ENCODE peak calls at places on chromosomes 1 and 21, in five cellular contexts. Q, E, B, F and U are unnamed samples.

GRCh38 chr1:38962113-38962512 is 20.5 kb upstream of the RHBDL2 start:
- DNase-seq in F (peak), E (no peak), Q (no peak), B (no peak), U (no peak)

GRCh38 chr1:87180682-87181081 is 148.0 kb upstream of the LMO4 start:
- DNase-seq in F (no peak), E (no peak), B (no peak), Q (no peak), U (no peak)

GRCh38 chr1:67945733-67946374 is 104.6 kb downstream of the DIRAS3 start:
- DNase-seq in Q (no peak), E (no peak), F (no peak), B (no peak), U (no peak)

GRCh38 chr1:72366473-72366872 is 84.1 kb upstream of the NEGR1 start:
- DNase-seq in Q (no peak), E (no peak), B (no peak), F (peak), U (peak)

GRCh38 chr1:156690673-156691032 is 13.4 kb upstream of the NES start:
- DNase-seq in B (no peak), E (no peak), Q (no peak), F (no peak), U (no peak)

GRCh38 chr1:177847843-177848242 is 122.0 kb downstream of the SEC16B start:
- DNase-seq in F (peak), Q (no peak), B (no peak), E (no peak), U (no peak)

GRCh38 chr1:67335451-67335850 is 27.8 kb downstream of the IL12RB2 start:
- DNase-seq in B (no peak), E (no peak), F (no peak), Q (no peak), U (no peak)

GRCh38 chr1:1438531-1439381 is 3.3 kb downstream of the VWA1 start:
- DNase-seq in Q (peak), E (no peak), B (no peak), F (no peak), U (no peak)

GRCh38 chr1:200179126-200179780 is 151.7 kb downstream of the NR5A2 start:
- DNase-seq in F (peak), E (no peak), Q (no peak), B (no peak), U (no peak)

GRCh38 chr21:46183910-46184624 is at the start of gene SPATC1L:
- DNase-seq in Q (peak), F (peak), B (peak), E (peak), U (peak)

GRCh38 chr1:22625262-22625925 is 11.0 kb upstream of the C1QA start:
- DNase-seq in B (no peak), Q (no peak), F (no peak), E (no peak), U (no peak)

GRCh38 chr1:226384040-226384439 is 23.9 kb downstream of the PARP1 start:
- DNase-seq in Q (no peak), B (no peak), E (no peak), F (no peak), U (no peak)

GRCh38 chr1:200783926-200784325 is 45.2 kb downstream of the CAMSAP2 start:
- DNase-seq in Q (no peak), E (no peak), B (no peak), F (no peak), U (no peak)

GRCh38 chr1:3068400-3069361 is at the start of gene PRDM16:
- DNase-seq in Q (peak), F (peak), B (no peak), E (no peak), U (peak)

GRCh38 chr1:228316589-228317387 is 89.8 kb downstream of the TRIM11 start:
- DNase-seq in E (no peak), B (no peak), Q (peak), F (no peak), U (no peak)

GRCh38 chr1:91732991-91733390 is 153.0 kb downstream of the TGFBR3 start:
- DNase-seq in B (no peak), E (no peak), Q (no peak), F (no peak), U (no peak)

GRCh38 chr1:89523597-89524368 is 846 bp upstream of the LRRC8B start:
- DNase-seq in Q (peak), E (peak), F (no peak), B (peak), U (no peak)

GRCh38 chr21:45161039-45161945 is 86.9 kb downstream of the ADARB1 start:
- DNase-seq in Q (no peak), B (no peak), E (no peak), F (no peak), U (no peak)

GRCh38 chr1:198156111-198156744 is 570 bp upstream of the NEK7 start:
- DNase-seq in Q (no peak), F (peak), E (peak), B (peak), U (peak)

GRCh38 chr1:3277121-3277520 is 177.3 kb upstream of the ARHGEF16 start:
- DNase-seq in E (no peak), B (no peak), Q (peak), F (no peak), U (no peak)

DNA sequence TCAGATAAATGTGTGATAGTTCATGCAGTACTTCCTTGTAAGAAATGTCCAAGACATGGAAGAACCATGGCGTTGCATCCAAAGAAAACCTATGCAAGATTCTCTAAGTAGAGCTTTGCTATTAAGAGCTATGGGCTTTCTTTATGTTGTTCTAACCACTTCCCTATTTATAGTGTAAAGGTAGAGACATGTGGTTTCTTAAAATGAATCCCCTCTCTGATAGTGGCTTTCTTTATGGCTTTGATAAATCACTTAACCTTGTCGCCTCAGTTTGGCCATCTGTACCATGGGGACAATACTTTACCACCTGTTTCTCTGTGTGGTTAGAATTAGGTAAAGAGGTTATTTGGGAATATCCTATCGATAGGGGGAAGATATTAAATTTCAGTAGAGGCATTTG is 305.5 kb downstream of the NFIA start:
- DNase-seq in B (no peak), Q (no peak), F (no peak), E (no peak), U (no peak)
- H3K4me3 ChIP-seq in B (no peak), Q (no peak), F (no peak), E (no peak), U (no peak)

GRCh38 chr1:161219078-161219892 is 4.1 kb downstream of the APOA2 start:
- DNase-seq in E (no peak), B (no peak), F (no peak), Q (no peak), U (no peak)
- H3K4me3 ChIP-seq in E (peak), B (no peak), F (no peak), Q (no peak), U (no peak)

GRCh38 chr1:151596166-151596933 is 15.5 kb upstream of the SNX27 start:
- DNase-seq in E (no peak), Q (no peak), B (peak), F (peak), U (no peak)

GRCh38 chr1:151590961-151591360 is 20.9 kb upstream of the SNX27 start:
- DNase-seq in Q (no peak), E (no peak), F (no peak), B (no peak), U (no peak)

DNA sequence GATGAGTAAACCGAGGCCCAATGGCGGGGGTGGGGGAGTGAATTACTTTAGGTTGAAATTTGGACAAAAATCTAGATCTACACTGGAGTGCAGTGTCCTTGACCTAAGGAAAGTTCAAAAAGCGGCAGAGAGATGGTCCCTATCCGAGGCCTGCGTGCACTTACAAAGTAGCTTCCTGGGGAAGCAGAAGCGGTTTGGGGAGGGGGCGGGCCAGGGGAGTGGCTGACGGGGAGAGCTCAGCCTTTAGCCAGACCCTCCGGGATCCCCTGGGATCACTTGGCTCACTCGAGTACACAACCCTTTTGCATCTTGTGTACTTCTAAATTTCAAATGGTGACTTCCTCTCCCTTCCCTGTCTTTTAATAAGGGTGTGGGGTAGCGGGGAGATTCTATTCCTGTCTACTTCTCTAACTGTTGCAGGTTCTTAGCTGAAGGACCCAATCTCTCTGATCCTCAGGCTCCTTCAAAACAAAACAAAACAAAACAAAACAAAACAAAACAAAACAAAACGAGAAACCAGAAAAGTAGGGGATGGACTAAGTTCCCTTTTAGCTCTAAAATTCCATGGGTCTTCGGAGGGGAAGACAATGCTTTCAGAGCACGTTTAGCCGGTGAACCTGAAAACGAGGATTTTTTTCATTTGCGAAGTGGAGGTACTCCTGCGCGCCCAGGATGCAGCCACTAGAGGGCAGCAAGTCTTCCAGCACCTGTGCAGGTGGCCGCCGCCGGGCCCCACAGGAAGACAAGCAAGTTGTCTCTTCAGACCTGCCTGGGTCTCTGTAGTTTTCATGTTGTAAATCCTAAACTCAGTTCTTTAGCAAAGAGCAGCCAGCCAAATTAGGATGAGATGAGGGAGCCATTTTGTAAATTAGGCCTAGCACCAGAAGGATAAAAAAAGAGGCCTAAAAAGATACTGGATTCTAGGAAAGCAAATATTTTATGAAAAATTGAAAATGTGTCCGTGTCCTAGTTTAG is 17.9 kb upstream of the SNX27 start:
- DNase-seq in E (peak), F (peak), Q (peak), B (peak), U (peak)
- H3K4me3 ChIP-seq in E (no peak), F (no peak), Q (no peak), B (no peak), U (no peak)

DNA sequence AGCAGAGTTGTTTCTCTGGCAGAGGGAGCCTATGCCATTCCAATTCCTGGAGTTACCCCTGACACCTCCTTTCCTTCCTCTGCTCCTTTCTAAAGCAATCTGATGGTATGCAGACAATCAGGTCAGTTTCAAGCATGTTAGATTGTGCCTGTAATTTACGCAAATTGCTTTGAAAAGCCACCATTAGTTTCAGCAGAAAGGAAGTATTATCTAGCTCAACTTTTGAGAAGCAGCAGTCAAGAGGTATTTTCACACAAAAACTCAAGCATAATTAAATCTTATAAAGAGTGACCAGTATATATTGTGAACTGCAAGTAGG is 2.2 kb downstream of the ERRFI1 start:
- DNase-seq in B (no peak), E (no peak), Q (no peak), F (no peak), U (no peak)
- H3K4me3 ChIP-seq in B (no peak), E (no peak), Q (peak), F (peak), U (peak)